ENCODE peak calls at places on chromosomes 6 and 20, in eight cellular contexts. Z, C, S, V, X, A, O and T are unnamed samples.

GRCh38 chr6:166167258-166167731 is 356 bp downstream of the TBXT start:
- DNase-seq in Z (no peak), C (no peak), S (no peak), V (no peak), X (no peak), A (no peak), O (no peak), T (peak)

GRCh38 chr6:170429457-170429856 is 122.9 kb downstream of the FAM120B start:
- DNase-seq in Z (no peak), C (no peak), S (no peak), V (no peak), X (no peak), A (no peak), O (no peak), T (no peak)

GRCh38 chr6:97917369-97917768 is 634.4 kb upstream of the MMS22L start:
- DNase-seq in Z (no peak), C (no peak), S (no peak), V (no peak), X (no peak), A (no peak), O (no peak), T (no peak)

GRCh38 chr20:35556871-35557270 is 15.0 kb downstream of the ERGIC3 start:
- DNase-seq in Z (no peak), C (no peak), S (no peak), V (no peak), X (no peak), A (no peak), O (no peak), T (no peak)

GRCh38 chr6:2770171-2770570 is 5.0 kb downstream of the WRNIP1 start:
- DNase-seq in Z (no peak), C (no peak), S (no peak), V (peak), X (peak), A (no peak), O (no peak), T (no peak)

GRCh38 chr6:90003941-90004340 is 109.7 kb downstream of the GJA10 start:
- DNase-seq in Z (no peak), C (no peak), S (no peak), V (no peak), X (no peak), A (no peak), O (no peak), T (no peak)

GRCh38 chr20:8646026-8646425 is 422.9 kb upstream of the PLCB4 start:
- DNase-seq in Z (no peak), C (no peak), S (no peak), V (no peak), X (no peak), A (no peak), O (no peak), T (no peak)

GRCh38 chr6:167475947-167476346 is 151.1 kb downstream of the TTLL2 start:
- DNase-seq in Z (no peak), C (no peak), S (no peak), V (no peak), X (no peak), A (no peak), O (no peak), T (no peak)

GRCh38 chr20:1012359-1013168 is 10.5 kb upstream of the RSPO4 start:
- DNase-seq in Z (no peak), C (no peak), S (no peak), V (no peak), X (no peak), A (no peak), O (no peak), T (no peak)

GRCh38 chr20:59455392-59456341 is 148.7 kb upstream of the PHACTR3 start:
- DNase-seq in Z (peak), C (peak), S (no peak), V (peak), X (peak), A (peak), O (no peak), T (peak)

GRCh38 chr20:34512266-34512954 is 3.8 kb upstream of the DYNLRB1 start:
- DNase-seq in Z (no peak), C (no peak), S (no peak), V (no peak), X (no peak), A (no peak), O (no peak), T (no peak)

GRCh38 chr20:39089797-39090196 is 127.7 kb downstream of the DHX35 start:
- DNase-seq in Z (no peak), C (no peak), S (no peak), V (no peak), X (no peak), A (no peak), O (no peak), T (no peak)
- H3K4me3 ChIP-seq in Z (no peak), C (no peak), S (no peak), V (no peak), X (no peak), A (no peak), O (no peak), T (no peak)

GRCh38 chr6:157158897-157159296 is 164.4 kb downstream of the TMEM242 start:
- DNase-seq in Z (no peak), C (no peak), S (no peak), V (no peak), X (no peak), A (no peak), O (no peak), T (no peak)
- TF ChIP-seq CTCF in Z (no peak), C (no peak), S (peak), V (no peak), X (no peak), A (peak), O (peak), T (peak)

GRCh38 chr6:133956413-133957049 is 3.5 kb downstream of the TBPL1 start:
- DNase-seq in Z (no peak), C (no peak), S (no peak), V (no peak), X (no peak), A (no peak), O (no peak), T (no peak)

GRCh38 chr6:133959667-133960368 is 6.8 kb downstream of the TBPL1 start:
- DNase-seq in Z (no peak), C (no peak), S (no peak), V (no peak), X (no peak), A (no peak), O (peak), T (no peak)

GRCh38 chr6:133955582-133956412 is 2.8 kb downstream of the TBPL1 start:
- DNase-seq in Z (no peak), C (no peak), S (no peak), V (no peak), X (no peak), A (no peak), O (no peak), T (no peak)

GRCh38 chr6:133957780-133958242 is 4.8 kb downstream of the TBPL1 start:
- DNase-seq in Z (no peak), C (no peak), S (no peak), V (no peak), X (no peak), A (no peak), O (no peak), T (no peak)

GRCh38 chr6:133958782-133959181 is 5.8 kb downstream of the TBPL1 start:
- DNase-seq in Z (no peak), C (no peak), S (no peak), V (no peak), X (no peak), A (no peak), O (no peak), T (no peak)
- H3K4me3 ChIP-seq in Z (no peak), C (no peak), S (no peak), V (no peak), X (no peak), A (no peak), O (no peak), T (no peak)

DNA sequence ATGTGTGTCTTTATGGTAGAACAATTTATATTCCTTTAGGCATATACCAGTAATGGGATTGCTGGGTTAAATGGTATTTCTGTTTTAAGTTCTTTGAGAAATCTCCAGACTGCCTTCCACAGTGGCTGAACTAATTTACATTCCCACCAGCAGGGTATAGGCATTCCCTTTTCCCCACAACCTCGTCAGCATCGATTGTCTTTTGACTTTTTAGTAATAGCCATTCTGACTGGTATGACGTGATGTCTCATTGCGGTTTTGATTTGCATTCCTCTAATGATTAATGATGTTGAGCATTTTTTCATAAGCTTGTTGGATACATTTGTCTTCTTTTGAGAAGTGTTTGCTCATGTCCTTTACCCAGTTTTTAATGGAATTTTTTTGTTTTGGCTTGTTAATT is 5.3 kb upstream of the TASP1 start:
- DNase-seq in Z (no peak), C (no peak), S (no peak), V (no peak), X (no peak), A (no peak), O (no peak), T (no peak)
- TF ChIP-seq CTCF in Z (no peak), C (peak), S (no peak), V (no peak), X (no peak), A (no peak), O (no peak), T (no peak)

GRCh38 chr6:146423450-146423849 is 120.2 kb upstream of the RAB32 start:
- DNase-seq in Z (no peak), C (no peak), S (no peak), V (no peak), X (no peak), A (no peak), O (no peak), T (no peak)

GRCh38 chr6:146420255-146420654 is 123.4 kb upstream of the RAB32 start:
- DNase-seq in Z (no peak), C (no peak), S (no peak), V (no peak), X (no peak), A (no peak), O (no peak), T (no peak)

GRCh38 chr6:146419576-146419975 is 124.1 kb upstream of the RAB32 start:
- DNase-seq in Z (no peak), C (no peak), S (no peak), V (no peak), X (no peak), A (no peak), O (no peak), T (no peak)

GRCh38 chr6:146422789-146423188 is 120.8 kb upstream of the RAB32 start:
- DNase-seq in Z (no peak), C (no peak), S (no peak), V (no peak), X (no peak), A (no peak), O (no peak), T (no peak)
- H3K4me3 ChIP-seq in Z (no peak), C (no peak), S (no peak), V (no peak), X (no peak), A (no peak), O (no peak), T (no peak)